ENCODE peak calls at places on chromosomes 16 and 17, in eight cellular contexts. One of them, this sample, is unnamed.

GRCh38 chr17:60102632-60103047 is 23.9 kb upstream of the HEATR6 start:
- DNase-seq in GM03348: peak; percentile 41
- DNase-seq in effector CD4-positive, alpha-beta T cell: no peak
- DNase-seq in activated CD8-positive, alpha-beta memory T cell treated with anti-CD3 and anti-CD28 coated beads for 1 hour: no peak
- DNase-seq in T-helper 2 cell: no peak
- DNase-seq in iris pigment epithelial cell: peak; percentile 59
- DNase-seq in HFF-Myc: no peak
- DNase-seq in stimulated activated CD8-positive, alpha-beta memory T cell treated with anti-CD3 and anti-CD28 coated beads, Interleukin-4, amount 100 ng/mL, for 24 hours: no peak
- DNase-seq in this sample: no peak

GRCh38 chr17:42679492-42680330 is 1.9 kb downstream of the CCR10 start:
- DNase-seq in T-helper 2 cell: peak; percentile 60
- DNase-seq in GM03348: peak; percentile 88
- DNase-seq in iris pigment epithelial cell: peak; percentile 79
- DNase-seq in stimulated activated CD8-positive, alpha-beta memory T cell treated with anti-CD3 and anti-CD28 coated beads, Interleukin-4, amount 100 ng/mL, for 24 hours: peak; percentile 48
- DNase-seq in activated CD8-positive, alpha-beta memory T cell treated with anti-CD3 and anti-CD28 coated beads for 1 hour: peak; percentile 59
- DNase-seq in effector CD4-positive, alpha-beta T cell: peak; percentile 57
- DNase-seq in HFF-Myc: no peak
- DNase-seq in this sample: peak; percentile 87

GRCh38 chr16:15829460-15829859 is 27.4 kb downstream of the MYH11 start:
- DNase-seq in stimulated activated CD8-positive, alpha-beta memory T cell treated with anti-CD3 and anti-CD28 coated beads, Interleukin-4, amount 100 ng/mL, for 24 hours: no peak
- DNase-seq in iris pigment epithelial cell: no peak
- DNase-seq in HFF-Myc: no peak
- DNase-seq in T-helper 2 cell: no peak
- DNase-seq in effector CD4-positive, alpha-beta T cell: no peak
- DNase-seq in activated CD8-positive, alpha-beta memory T cell treated with anti-CD3 and anti-CD28 coated beads for 1 hour: no peak
- DNase-seq in GM03348: no peak
- DNase-seq in this sample: peak; percentile 51

GRCh38 chr17:78888911-78889496 is 14.0 kb downstream of the CEP295NL start:
- DNase-seq in T-helper 2 cell: no peak
- DNase-seq in HFF-Myc: no peak
- DNase-seq in iris pigment epithelial cell: no peak
- DNase-seq in GM03348: no peak
- DNase-seq in effector CD4-positive, alpha-beta T cell: no peak
- DNase-seq in activated CD8-positive, alpha-beta memory T cell treated with anti-CD3 and anti-CD28 coated beads for 1 hour: no peak
- DNase-seq in stimulated activated CD8-positive, alpha-beta memory T cell treated with anti-CD3 and anti-CD28 coated beads, Interleukin-4, amount 100 ng/mL, for 24 hours: no peak
- DNase-seq in this sample: no peak

GRCh38 chr17:72706396-72706981 is 386.0 kb downstream of the SLC39A11 start:
- DNase-seq in iris pigment epithelial cell: no peak
- DNase-seq in stimulated activated CD8-positive, alpha-beta memory T cell treated with anti-CD3 and anti-CD28 coated beads, Interleukin-4, amount 100 ng/mL, for 24 hours: no peak
- DNase-seq in GM03348: no peak
- DNase-seq in HFF-Myc: no peak
- DNase-seq in effector CD4-positive, alpha-beta T cell: no peak
- DNase-seq in T-helper 2 cell: no peak
- DNase-seq in activated CD8-positive, alpha-beta memory T cell treated with anti-CD3 and anti-CD28 coated beads for 1 hour: no peak
- DNase-seq in this sample: no peak

GRCh38 chr16:51490866-51491265 is 339.8 kb upstream of the SALL1 start:
- DNase-seq in iris pigment epithelial cell: no peak
- DNase-seq in T-helper 2 cell: no peak
- DNase-seq in HFF-Myc: no peak
- DNase-seq in GM03348: no peak
- DNase-seq in stimulated activated CD8-positive, alpha-beta memory T cell treated with anti-CD3 and anti-CD28 coated beads, Interleukin-4, amount 100 ng/mL, for 24 hours: no peak
- DNase-seq in activated CD8-positive, alpha-beta memory T cell treated with anti-CD3 and anti-CD28 coated beads for 1 hour: no peak
- DNase-seq in effector CD4-positive, alpha-beta T cell: no peak
- DNase-seq in this sample: no peak

GRCh38 chr17:66633322-66633965 is 201.5 kb upstream of the CACNG5 start:
- DNase-seq in GM03348: peak; percentile 19
- DNase-seq in effector CD4-positive, alpha-beta T cell: no peak
- DNase-seq in activated CD8-positive, alpha-beta memory T cell treated with anti-CD3 and anti-CD28 coated beads for 1 hour: no peak
- DNase-seq in iris pigment epithelial cell: peak; percentile 61
- DNase-seq in HFF-Myc: no peak
- DNase-seq in stimulated activated CD8-positive, alpha-beta memory T cell treated with anti-CD3 and anti-CD28 coated beads, Interleukin-4, amount 100 ng/mL, for 24 hours: no peak
- DNase-seq in T-helper 2 cell: no peak
- DNase-seq in this sample: peak; percentile 35

GRCh38 chr17:42667088-42667951 is 8.2 kb downstream of the TUBG2 start:
- DNase-seq in HFF-Myc: no peak
- DNase-seq in GM03348: peak; percentile 82
- DNase-seq in effector CD4-positive, alpha-beta T cell: no peak
- DNase-seq in activated CD8-positive, alpha-beta memory T cell treated with anti-CD3 and anti-CD28 coated beads for 1 hour: no peak
- DNase-seq in stimulated activated CD8-positive, alpha-beta memory T cell treated with anti-CD3 and anti-CD28 coated beads, Interleukin-4, amount 100 ng/mL, for 24 hours: no peak
- DNase-seq in iris pigment epithelial cell: peak; percentile 75
- DNase-seq in T-helper 2 cell: no peak
- DNase-seq in this sample: peak; percentile 88

GRCh38 chr17:17523714-17524075 is 27.5 kb upstream of the RASD1 start:
- DNase-seq in HFF-Myc: no peak
- DNase-seq in stimulated activated CD8-positive, alpha-beta memory T cell treated with anti-CD3 and anti-CD28 coated beads, Interleukin-4, amount 100 ng/mL, for 24 hours: no peak
- DNase-seq in activated CD8-positive, alpha-beta memory T cell treated with anti-CD3 and anti-CD28 coated beads for 1 hour: no peak
- DNase-seq in T-helper 2 cell: no peak
- DNase-seq in iris pigment epithelial cell: no peak
- DNase-seq in GM03348: no peak
- DNase-seq in effector CD4-positive, alpha-beta T cell: no peak
- DNase-seq in this sample: no peak

GRCh38 chr16:14002416-14002815 is 68.7 kb upstream of the MRTFB start:
- DNase-seq in effector CD4-positive, alpha-beta T cell: no peak
- DNase-seq in activated CD8-positive, alpha-beta memory T cell treated with anti-CD3 and anti-CD28 coated beads for 1 hour: no peak
- DNase-seq in GM03348: no peak
- DNase-seq in T-helper 2 cell: no peak
- DNase-seq in HFF-Myc: no peak
- DNase-seq in iris pigment epithelial cell: peak; percentile 31
- DNase-seq in stimulated activated CD8-positive, alpha-beta memory T cell treated with anti-CD3 and anti-CD28 coated beads, Interleukin-4, amount 100 ng/mL, for 24 hours: no peak
- DNase-seq in this sample: no peak

GRCh38 chr16:13312063-13312462 is 410.7 kb downstream of the SHISA9 start:
- DNase-seq in effector CD4-positive, alpha-beta T cell: no peak
- DNase-seq in iris pigment epithelial cell: no peak
- DNase-seq in GM03348: no peak
- DNase-seq in T-helper 2 cell: no peak
- DNase-seq in activated CD8-positive, alpha-beta memory T cell treated with anti-CD3 and anti-CD28 coated beads for 1 hour: no peak
- DNase-seq in stimulated activated CD8-positive, alpha-beta memory T cell treated with anti-CD3 and anti-CD28 coated beads, Interleukin-4, amount 100 ng/mL, for 24 hours: no peak
- DNase-seq in HFF-Myc: no peak
- DNase-seq in this sample: no peak

GRCh38 chr17:78345791-78346494 is 13.9 kb downstream of the SOCS3 start:
- DNase-seq in stimulated activated CD8-positive, alpha-beta memory T cell treated with anti-CD3 and anti-CD28 coated beads, Interleukin-4, amount 100 ng/mL, for 24 hours: no peak
- DNase-seq in GM03348: no peak
- DNase-seq in iris pigment epithelial cell: no peak
- DNase-seq in HFF-Myc: no peak
- DNase-seq in effector CD4-positive, alpha-beta T cell: no peak
- DNase-seq in activated CD8-positive, alpha-beta memory T cell treated with anti-CD3 and anti-CD28 coated beads for 1 hour: no peak
- DNase-seq in T-helper 2 cell: no peak
- DNase-seq in this sample: no peak

GRCh38 chr17:47962901-47963300 is 5.2 kb upstream of the PRR15L start:
- DNase-seq in iris pigment epithelial cell: no peak
- DNase-seq in T-helper 2 cell: no peak
- DNase-seq in effector CD4-positive, alpha-beta T cell: no peak
- DNase-seq in HFF-Myc: no peak
- DNase-seq in GM03348: no peak
- DNase-seq in stimulated activated CD8-positive, alpha-beta memory T cell treated with anti-CD3 and anti-CD28 coated beads, Interleukin-4, amount 100 ng/mL, for 24 hours: no peak
- DNase-seq in activated CD8-positive, alpha-beta memory T cell treated with anti-CD3 and anti-CD28 coated beads for 1 hour: no peak
- DNase-seq in this sample: no peak

GRCh38 chr17:14784997-14785696 is 480.0 kb downstream of the PMP22 start:
- DNase-seq in GM03348: no peak
- DNase-seq in activated CD8-positive, alpha-beta memory T cell treated with anti-CD3 and anti-CD28 coated beads for 1 hour: no peak
- DNase-seq in effector CD4-positive, alpha-beta T cell: peak; percentile 14
- DNase-seq in iris pigment epithelial cell: no peak
- DNase-seq in stimulated activated CD8-positive, alpha-beta memory T cell treated with anti-CD3 and anti-CD28 coated beads, Interleukin-4, amount 100 ng/mL, for 24 hours: no peak
- DNase-seq in HFF-Myc: no peak
- DNase-seq in T-helper 2 cell: no peak
- DNase-seq in this sample: no peak

GRCh38 chr17:41689497-41690299 is 1.0 kb downstream of the EIF1 start:
- DNase-seq in effector CD4-positive, alpha-beta T cell: peak; percentile 43
- DNase-seq in HFF-Myc: no peak
- DNase-seq in stimulated activated CD8-positive, alpha-beta memory T cell treated with anti-CD3 and anti-CD28 coated beads, Interleukin-4, amount 100 ng/mL, for 24 hours: no peak
- DNase-seq in T-helper 2 cell: peak; percentile 43
- DNase-seq in GM03348: peak; percentile 51
- DNase-seq in activated CD8-positive, alpha-beta memory T cell treated with anti-CD3 and anti-CD28 coated beads for 1 hour: no peak
- DNase-seq in iris pigment epithelial cell: peak; percentile 66
- DNase-seq in this sample: no peak

GRCh38 chr17:50096092-50096491 is 941 bp downstream of the PDK2 start:
- DNase-seq in effector CD4-positive, alpha-beta T cell: no peak
- DNase-seq in HFF-Myc: no peak
- DNase-seq in stimulated activated CD8-positive, alpha-beta memory T cell treated with anti-CD3 and anti-CD28 coated beads, Interleukin-4, amount 100 ng/mL, for 24 hours: no peak
- DNase-seq in GM03348: no peak
- DNase-seq in T-helper 2 cell: no peak
- DNase-seq in activated CD8-positive, alpha-beta memory T cell treated with anti-CD3 and anti-CD28 coated beads for 1 hour: no peak
- DNase-seq in iris pigment epithelial cell: no peak
- DNase-seq in this sample: no peak

GRCh38 chr17:50184611-50185398 is 16.6 kb downstream of the COL1A1 start:
- DNase-seq in activated CD8-positive, alpha-beta memory T cell treated with anti-CD3 and anti-CD28 coated beads for 1 hour: no peak
- DNase-seq in HFF-Myc: no peak
- DNase-seq in T-helper 2 cell: no peak
- DNase-seq in iris pigment epithelial cell: peak; percentile 65
- DNase-seq in GM03348: no peak
- DNase-seq in stimulated activated CD8-positive, alpha-beta memory T cell treated with anti-CD3 and anti-CD28 coated beads, Interleukin-4, amount 100 ng/mL, for 24 hours: no peak
- DNase-seq in effector CD4-positive, alpha-beta T cell: no peak
- DNase-seq in this sample: no peak

GRCh38 chr17:80257716-80258213 is 2.9 kb upstream of the RNF213 start:
- DNase-seq in effector CD4-positive, alpha-beta T cell: no peak
- DNase-seq in activated CD8-positive, alpha-beta memory T cell treated with anti-CD3 and anti-CD28 coated beads for 1 hour: no peak
- DNase-seq in stimulated activated CD8-positive, alpha-beta memory T cell treated with anti-CD3 and anti-CD28 coated beads, Interleukin-4, amount 100 ng/mL, for 24 hours: no peak
- DNase-seq in GM03348: no peak
- DNase-seq in HFF-Myc: no peak
- DNase-seq in iris pigment epithelial cell: no peak
- DNase-seq in T-helper 2 cell: no peak
- DNase-seq in this sample: no peak

GRCh38 chr16:67613808-67614207 is 31.1 kb upstream of the CARMIL2 start:
- DNase-seq in stimulated activated CD8-positive, alpha-beta memory T cell treated with anti-CD3 and anti-CD28 coated beads, Interleukin-4, amount 100 ng/mL, for 24 hours: no peak
- DNase-seq in iris pigment epithelial cell: no peak
- DNase-seq in T-helper 2 cell: no peak
- DNase-seq in GM03348: no peak
- DNase-seq in effector CD4-positive, alpha-beta T cell: no peak
- DNase-seq in activated CD8-positive, alpha-beta memory T cell treated with anti-CD3 and anti-CD28 coated beads for 1 hour: no peak
- DNase-seq in HFF-Myc: no peak
- DNase-seq in this sample: no peak

GRCh38 chr17:75135452-75135851 is 3.9 kb upstream of the NT5C start:
- DNase-seq in GM03348: no peak
- DNase-seq in stimulated activated CD8-positive, alpha-beta memory T cell treated with anti-CD3 and anti-CD28 coated beads, Interleukin-4, amount 100 ng/mL, for 24 hours: no peak
- DNase-seq in effector CD4-positive, alpha-beta T cell: no peak
- DNase-seq in iris pigment epithelial cell: no peak
- DNase-seq in activated CD8-positive, alpha-beta memory T cell treated with anti-CD3 and anti-CD28 coated beads for 1 hour: no peak
- DNase-seq in T-helper 2 cell: no peak
- DNase-seq in HFF-Myc: no peak
- DNase-seq in this sample: no peak

GRCh38 chr17:11239379-11239970 is 1.5 kb upstream of the SHISA6 start:
- DNase-seq in activated CD8-positive, alpha-beta memory T cell treated with anti-CD3 and anti-CD28 coated beads for 1 hour: no peak
- DNase-seq in iris pigment epithelial cell: no peak
- DNase-seq in T-helper 2 cell: no peak
- DNase-seq in stimulated activated CD8-positive, alpha-beta memory T cell treated with anti-CD3 and anti-CD28 coated beads, Interleukin-4, amount 100 ng/mL, for 24 hours: no peak
- DNase-seq in GM03348: no peak
- DNase-seq in HFF-Myc: no peak
- DNase-seq in effector CD4-positive, alpha-beta T cell: no peak
- DNase-seq in this sample: no peak

GRCh38 chr16:58127033-58127556 is 2.1 kb downstream of the CFAP20 start:
- DNase-seq in stimulated activated CD8-positive, alpha-beta memory T cell treated with anti-CD3 and anti-CD28 coated beads, Interleukin-4, amount 100 ng/mL, for 24 hours: no peak
- DNase-seq in effector CD4-positive, alpha-beta T cell: peak; percentile 42
- DNase-seq in HFF-Myc: peak; percentile 54
- DNase-seq in activated CD8-positive, alpha-beta memory T cell treated with anti-CD3 and anti-CD28 coated beads for 1 hour: no peak
- DNase-seq in T-helper 2 cell: peak; percentile 44
- DNase-seq in GM03348: peak; percentile 33
- DNase-seq in iris pigment epithelial cell: peak; percentile 48
- DNase-seq in this sample: peak; percentile 28

GRCh38 chr17:49031965-49032928 is 35.1 kb downstream of the IGF2BP1 start:
- DNase-seq in stimulated activated CD8-positive, alpha-beta memory T cell treated with anti-CD3 and anti-CD28 coated beads, Interleukin-4, amount 100 ng/mL, for 24 hours: peak; percentile 7
- DNase-seq in HFF-Myc: peak; percentile 50
- DNase-seq in effector CD4-positive, alpha-beta T cell: peak; percentile 14
- DNase-seq in GM03348: peak; percentile 89
- DNase-seq in iris pigment epithelial cell: peak; percentile 76
- DNase-seq in activated CD8-positive, alpha-beta memory T cell treated with anti-CD3 and anti-CD28 coated beads for 1 hour: peak; percentile 6
- DNase-seq in T-helper 2 cell: peak; percentile 19
- DNase-seq in this sample: peak; percentile 90

GRCh38 chr17:73595068-73595865 is 49.0 kb downstream of the SDK2 start:
- DNase-seq in stimulated activated CD8-positive, alpha-beta memory T cell treated with anti-CD3 and anti-CD28 coated beads, Interleukin-4, amount 100 ng/mL, for 24 hours: peak; percentile 24
- DNase-seq in effector CD4-positive, alpha-beta T cell: no peak
- DNase-seq in GM03348: peak; percentile 32
- DNase-seq in T-helper 2 cell: no peak
- DNase-seq in HFF-Myc: no peak
- DNase-seq in activated CD8-positive, alpha-beta memory T cell treated with anti-CD3 and anti-CD28 coated beads for 1 hour: no peak
- DNase-seq in iris pigment epithelial cell: no peak
- DNase-seq in this sample: peak; percentile 51

GRCh38 chr17:74159226-74159840 is 44.1 kb upstream of the RPL38 start:
- DNase-seq in GM03348: no peak
- DNase-seq in iris pigment epithelial cell: no peak
- DNase-seq in effector CD4-positive, alpha-beta T cell: no peak
- DNase-seq in activated CD8-positive, alpha-beta memory T cell treated with anti-CD3 and anti-CD28 coated beads for 1 hour: no peak
- DNase-seq in T-helper 2 cell: no peak
- DNase-seq in stimulated activated CD8-positive, alpha-beta memory T cell treated with anti-CD3 and anti-CD28 coated beads, Interleukin-4, amount 100 ng/mL, for 24 hours: no peak
- DNase-seq in HFF-Myc: no peak
- DNase-seq in this sample: no peak

GRCh38 chr16:78570409-78571141 is 471.1 kb downstream of the WWOX start:
- DNase-seq in activated CD8-positive, alpha-beta memory T cell treated with anti-CD3 and anti-CD28 coated beads for 1 hour: no peak
- DNase-seq in effector CD4-positive, alpha-beta T cell: no peak
- DNase-seq in iris pigment epithelial cell: no peak
- DNase-seq in stimulated activated CD8-positive, alpha-beta memory T cell treated with anti-CD3 and anti-CD28 coated beads, Interleukin-4, amount 100 ng/mL, for 24 hours: no peak
- DNase-seq in HFF-Myc: no peak
- DNase-seq in T-helper 2 cell: no peak
- DNase-seq in GM03348: no peak
- DNase-seq in this sample: no peak

GRCh38 chr17:47203984-47204721 is 5.0 kb upstream of the MYL4 start:
- DNase-seq in GM03348: peak; percentile 42
- DNase-seq in stimulated activated CD8-positive, alpha-beta memory T cell treated with anti-CD3 and anti-CD28 coated beads, Interleukin-4, amount 100 ng/mL, for 24 hours: peak; percentile 20
- DNase-seq in activated CD8-positive, alpha-beta memory T cell treated with anti-CD3 and anti-CD28 coated beads for 1 hour: no peak
- DNase-seq in HFF-Myc: no peak
- DNase-seq in effector CD4-positive, alpha-beta T cell: peak; percentile 17
- DNase-seq in iris pigment epithelial cell: peak; percentile 44
- DNase-seq in T-helper 2 cell: peak; percentile 56
- DNase-seq in this sample: peak; percentile 45

GRCh38 chr17:58968662-58969061 is 138.0 kb downstream of the TRIM37 start:
- DNase-seq in T-helper 2 cell: peak; percentile 1
- DNase-seq in GM03348: no peak
- DNase-seq in stimulated activated CD8-positive, alpha-beta memory T cell treated with anti-CD3 and anti-CD28 coated beads, Interleukin-4, amount 100 ng/mL, for 24 hours: no peak
- DNase-seq in HFF-Myc: no peak
- DNase-seq in activated CD8-positive, alpha-beta memory T cell treated with anti-CD3 and anti-CD28 coated beads for 1 hour: no peak
- DNase-seq in iris pigment epithelial cell: peak; percentile 21
- DNase-seq in effector CD4-positive, alpha-beta T cell: no peak
- DNase-seq in this sample: no peak

GRCh38 chr17:75819116-75819515 is 25.1 kb downstream of the UNC13D start:
- DNase-seq in activated CD8-positive, alpha-beta memory T cell treated with anti-CD3 and anti-CD28 coated beads for 1 hour: no peak
- DNase-seq in HFF-Myc: no peak
- DNase-seq in stimulated activated CD8-positive, alpha-beta memory T cell treated with anti-CD3 and anti-CD28 coated beads, Interleukin-4, amount 100 ng/mL, for 24 hours: no peak
- DNase-seq in effector CD4-positive, alpha-beta T cell: no peak
- DNase-seq in GM03348: no peak
- DNase-seq in T-helper 2 cell: no peak
- DNase-seq in iris pigment epithelial cell: no peak
- DNase-seq in this sample: no peak

GRCh38 chr17:40517286-40517662 is 15.9 kb upstream of the TNS4 start:
- DNase-seq in T-helper 2 cell: no peak
- DNase-seq in iris pigment epithelial cell: no peak
- DNase-seq in HFF-Myc: no peak
- DNase-seq in stimulated activated CD8-positive, alpha-beta memory T cell treated with anti-CD3 and anti-CD28 coated beads, Interleukin-4, amount 100 ng/mL, for 24 hours: no peak
- DNase-seq in activated CD8-positive, alpha-beta memory T cell treated with anti-CD3 and anti-CD28 coated beads for 1 hour: no peak
- DNase-seq in effector CD4-positive, alpha-beta T cell: no peak
- DNase-seq in GM03348: no peak
- DNase-seq in this sample: no peak

GRCh38 chr16:23137818-23138217 is 11.4 kb downstream of the USP31 start:
- DNase-seq in T-helper 2 cell: no peak
- DNase-seq in stimulated activated CD8-positive, alpha-beta memory T cell treated with anti-CD3 and anti-CD28 coated beads, Interleukin-4, amount 100 ng/mL, for 24 hours: no peak
- DNase-seq in iris pigment epithelial cell: no peak
- DNase-seq in GM03348: no peak
- DNase-seq in activated CD8-positive, alpha-beta memory T cell treated with anti-CD3 and anti-CD28 coated beads for 1 hour: no peak
- DNase-seq in effector CD4-positive, alpha-beta T cell: no peak
- DNase-seq in HFF-Myc: no peak
- DNase-seq in this sample: no peak

GRCh38 chr17:3888343-3889171 is 4.3 kb downstream of the CAMKK1 start:
- DNase-seq in activated CD8-positive, alpha-beta memory T cell treated with anti-CD3 and anti-CD28 coated beads for 1 hour: no peak
- DNase-seq in T-helper 2 cell: no peak
- DNase-seq in iris pigment epithelial cell: peak; percentile 96
- DNase-seq in stimulated activated CD8-positive, alpha-beta memory T cell treated with anti-CD3 and anti-CD28 coated beads, Interleukin-4, amount 100 ng/mL, for 24 hours: no peak
- DNase-seq in HFF-Myc: peak; percentile 88
- DNase-seq in GM03348: peak; percentile 97
- DNase-seq in effector CD4-positive, alpha-beta T cell: no peak
- DNase-seq in this sample: peak; percentile 96

GRCh38 chr17:21239680-21240374 is 13.4 kb downstream of the NATD1 start:
- DNase-seq in T-helper 2 cell: no peak
- DNase-seq in activated CD8-positive, alpha-beta memory T cell treated with anti-CD3 and anti-CD28 coated beads for 1 hour: no peak
- DNase-seq in GM03348: peak; percentile 72
- DNase-seq in HFF-Myc: no peak
- DNase-seq in effector CD4-positive, alpha-beta T cell: no peak
- DNase-seq in stimulated activated CD8-positive, alpha-beta memory T cell treated with anti-CD3 and anti-CD28 coated beads, Interleukin-4, amount 100 ng/mL, for 24 hours: no peak
- DNase-seq in iris pigment epithelial cell: peak; percentile 43
- DNase-seq in this sample: peak; percentile 74

GRCh38 chr17:44390250-44390649 is 801 bp upstream of the ITGA2B start:
- DNase-seq in effector CD4-positive, alpha-beta T cell: no peak
- DNase-seq in iris pigment epithelial cell: no peak
- DNase-seq in HFF-Myc: no peak
- DNase-seq in stimulated activated CD8-positive, alpha-beta memory T cell treated with anti-CD3 and anti-CD28 coated beads, Interleukin-4, amount 100 ng/mL, for 24 hours: no peak
- DNase-seq in activated CD8-positive, alpha-beta memory T cell treated with anti-CD3 and anti-CD28 coated beads for 1 hour: no peak
- DNase-seq in GM03348: no peak
- DNase-seq in T-helper 2 cell: no peak
- DNase-seq in this sample: no peak